ENCODE peak calls at places on chromosomes 6 and 20, in ten cellular contexts. One of them, this sample, is unnamed.

GRCh38 chr6:43275782-43276179 is 22.3 kb upstream of the SLC22A7 start:
- DNase-seq in fibroblast of the aortic adventitia: no peak
- DNase-seq in prostate gland: no peak
- DNase-seq in foreskin fibroblast: no peak
- DNase-seq in endothelial cell: no peak
- DNase-seq in colonic mucosa: no peak
- DNase-seq in CD8-positive, alpha-beta T cell: no peak
- DNase-seq in dorsolateral prefrontal cortex: no peak
- DNase-seq in fibroblast of villous mesenchyme: no peak
- DNase-seq in H9: no peak
- DNase-seq in this sample: no peak

GRCh38 chr6:35218021-35218420 is 4.3 kb downstream of the SCUBE3 start:
- DNase-seq in fibroblast of the aortic adventitia: peak; percentile 37
- DNase-seq in prostate gland: no peak
- DNase-seq in foreskin fibroblast: peak; percentile 71
- DNase-seq in endothelial cell: no peak
- DNase-seq in colonic mucosa: no peak
- DNase-seq in CD8-positive, alpha-beta T cell: no peak
- DNase-seq in dorsolateral prefrontal cortex: no peak
- DNase-seq in fibroblast of villous mesenchyme: no peak
- DNase-seq in H9: no peak
- DNase-seq in this sample: no peak

GRCh38 chr20:61956396-61957342 is 109.0 kb downstream of the TAF4 start:
- DNase-seq in fibroblast of the aortic adventitia: peak; percentile 60
- DNase-seq in prostate gland: no peak
- DNase-seq in foreskin fibroblast: no peak
- DNase-seq in endothelial cell: peak; percentile 1
- DNase-seq in colonic mucosa: no peak
- DNase-seq in CD8-positive, alpha-beta T cell: no peak
- DNase-seq in dorsolateral prefrontal cortex: no peak
- DNase-seq in fibroblast of villous mesenchyme: peak; percentile 42
- DNase-seq in H9: no peak
- DNase-seq in this sample: no peak

GRCh38 chr6:24472181-24472580 is 17.2 kb downstream of the GPLD1 start:
- DNase-seq in fibroblast of the aortic adventitia: no peak
- DNase-seq in prostate gland: no peak
- DNase-seq in foreskin fibroblast: no peak
- DNase-seq in endothelial cell: no peak
- DNase-seq in colonic mucosa: no peak
- DNase-seq in CD8-positive, alpha-beta T cell: no peak
- DNase-seq in dorsolateral prefrontal cortex: no peak
- DNase-seq in fibroblast of villous mesenchyme: no peak
- DNase-seq in H9: no peak
- DNase-seq in this sample: no peak

GRCh38 chr6:152952866-152953509 is 29.9 kb downstream of the FBXO5 start:
- DNase-seq in fibroblast of the aortic adventitia: peak; percentile 71
- DNase-seq in prostate gland: no peak
- DNase-seq in foreskin fibroblast: peak; percentile 72
- DNase-seq in endothelial cell: peak; percentile 13
- DNase-seq in colonic mucosa: no peak
- DNase-seq in CD8-positive, alpha-beta T cell: no peak
- DNase-seq in dorsolateral prefrontal cortex: no peak
- DNase-seq in fibroblast of villous mesenchyme: peak; percentile 50
- DNase-seq in H9: no peak
- DNase-seq in this sample: no peak

GRCh38 chr6:99349620-99350141 is at the start of gene FAXC:
- DNase-seq in fibroblast of the aortic adventitia: no peak
- DNase-seq in prostate gland: peak; percentile 66
- DNase-seq in foreskin fibroblast: peak; percentile 52
- DNase-seq in endothelial cell: peak; percentile 38
- DNase-seq in colonic mucosa: peak; percentile 47
- DNase-seq in CD8-positive, alpha-beta T cell: no peak
- DNase-seq in dorsolateral prefrontal cortex: no peak
- DNase-seq in fibroblast of villous mesenchyme: peak; percentile 3
- DNase-seq in H9: peak; percentile 71
- DNase-seq in this sample: no peak

GRCh38 chr20:37096415-37097039 is 730 bp upstream of the RBL1 start:
- DNase-seq in fibroblast of the aortic adventitia: no peak
- DNase-seq in prostate gland: no peak
- DNase-seq in foreskin fibroblast: no peak
- DNase-seq in endothelial cell: no peak
- DNase-seq in colonic mucosa: no peak
- DNase-seq in CD8-positive, alpha-beta T cell: no peak
- DNase-seq in dorsolateral prefrontal cortex: no peak
- DNase-seq in fibroblast of villous mesenchyme: no peak
- DNase-seq in H9: no peak
- DNase-seq in this sample: no peak

GRCh38 chr6:105235155-105235554 is 55.3 kb upstream of the POPDC3 start:
- DNase-seq in fibroblast of the aortic adventitia: no peak
- DNase-seq in prostate gland: no peak
- DNase-seq in foreskin fibroblast: no peak
- DNase-seq in endothelial cell: no peak
- DNase-seq in colonic mucosa: no peak
- DNase-seq in CD8-positive, alpha-beta T cell: no peak
- DNase-seq in dorsolateral prefrontal cortex: no peak
- DNase-seq in fibroblast of villous mesenchyme: no peak
- DNase-seq in H9: no peak
- DNase-seq in this sample: no peak

GRCh38 chr20:62651285-62652021 is 9.2 kb downstream of the SLCO4A1 start:
- DNase-seq in fibroblast of the aortic adventitia: no peak
- DNase-seq in prostate gland: peak; percentile 42
- DNase-seq in foreskin fibroblast: peak; percentile 47
- DNase-seq in endothelial cell: no peak
- DNase-seq in colonic mucosa: peak; percentile 68
- DNase-seq in CD8-positive, alpha-beta T cell: peak; percentile 79
- DNase-seq in dorsolateral prefrontal cortex: no peak
- DNase-seq in fibroblast of villous mesenchyme: peak; percentile 64
- DNase-seq in H9: no peak
- DNase-seq in this sample: peak; percentile 63

GRCh38 chr6:133340557-133340956 is 99.4 kb downstream of the EYA4 start:
- DNase-seq in fibroblast of the aortic adventitia: peak; percentile 61
- DNase-seq in prostate gland: no peak
- DNase-seq in foreskin fibroblast: peak; percentile 47
- DNase-seq in endothelial cell: no peak
- DNase-seq in colonic mucosa: no peak
- DNase-seq in CD8-positive, alpha-beta T cell: no peak
- DNase-seq in dorsolateral prefrontal cortex: no peak
- DNase-seq in fibroblast of villous mesenchyme: no peak
- DNase-seq in H9: no peak
- DNase-seq in this sample: no peak

GRCh38 chr6:166772518-166772917 is 145.5 kb upstream of the RPS6KA2 start:
- DNase-seq in fibroblast of the aortic adventitia: no peak
- DNase-seq in prostate gland: no peak
- DNase-seq in foreskin fibroblast: no peak
- DNase-seq in endothelial cell: peak; percentile 3
- DNase-seq in colonic mucosa: no peak
- DNase-seq in CD8-positive, alpha-beta T cell: no peak
- DNase-seq in dorsolateral prefrontal cortex: no peak
- DNase-seq in fibroblast of villous mesenchyme: no peak
- DNase-seq in H9: peak; percentile 66
- DNase-seq in this sample: no peak

GRCh38 chr20:7841967-7842301 is 98.3 kb downstream of the HAO1 start:
- DNase-seq in fibroblast of the aortic adventitia: peak; percentile 97
- DNase-seq in prostate gland: no peak
- DNase-seq in foreskin fibroblast: peak; percentile 96
- DNase-seq in endothelial cell: no peak
- DNase-seq in colonic mucosa: no peak
- DNase-seq in CD8-positive, alpha-beta T cell: no peak
- DNase-seq in dorsolateral prefrontal cortex: no peak
- DNase-seq in fibroblast of villous mesenchyme: peak; percentile 76
- DNase-seq in H9: no peak
- DNase-seq in this sample: no peak

GRCh38 chr6:19895866-19896579 is 58.9 kb downstream of the ID4 start:
- DNase-seq in fibroblast of the aortic adventitia: no peak
- DNase-seq in prostate gland: no peak
- DNase-seq in foreskin fibroblast: no peak
- DNase-seq in endothelial cell: no peak
- DNase-seq in colonic mucosa: no peak
- DNase-seq in CD8-positive, alpha-beta T cell: no peak
- DNase-seq in dorsolateral prefrontal cortex: no peak
- DNase-seq in fibroblast of villous mesenchyme: no peak
- DNase-seq in H9: no peak
- DNase-seq in this sample: no peak

GRCh38 chr20:59933296-59933848 is at the start of gene SYCP2:
- DNase-seq in fibroblast of the aortic adventitia: peak; percentile 12
- DNase-seq in prostate gland: peak; percentile 49
- DNase-seq in foreskin fibroblast: peak; percentile 70
- DNase-seq in endothelial cell: no peak
- DNase-seq in colonic mucosa: peak; percentile 43
- DNase-seq in CD8-positive, alpha-beta T cell: peak; percentile 59
- DNase-seq in dorsolateral prefrontal cortex: no peak
- DNase-seq in fibroblast of villous mesenchyme: peak; percentile 34
- DNase-seq in H9: peak; percentile 60
- DNase-seq in this sample: peak; percentile 58

GRCh38 chr20:49567421-49568256 is at the start of gene PTGIS:
- DNase-seq in fibroblast of the aortic adventitia: peak; percentile 68
- DNase-seq in prostate gland: no peak
- DNase-seq in foreskin fibroblast: peak; percentile 64
- DNase-seq in endothelial cell: peak; percentile 57
- DNase-seq in colonic mucosa: no peak
- DNase-seq in CD8-positive, alpha-beta T cell: no peak
- DNase-seq in dorsolateral prefrontal cortex: no peak
- DNase-seq in fibroblast of villous mesenchyme: no peak
- DNase-seq in H9: peak; percentile 81
- DNase-seq in this sample: no peak

GRCh38 chr6:72084992-72085569 is 198.7 kb downstream of the RIMS1 start:
- DNase-seq in fibroblast of the aortic adventitia: peak; percentile 48
- DNase-seq in prostate gland: no peak
- DNase-seq in foreskin fibroblast: peak; percentile 28
- DNase-seq in endothelial cell: no peak
- DNase-seq in colonic mucosa: no peak
- DNase-seq in CD8-positive, alpha-beta T cell: no peak
- DNase-seq in dorsolateral prefrontal cortex: no peak
- DNase-seq in fibroblast of villous mesenchyme: peak; percentile 26
- DNase-seq in H9: no peak
- DNase-seq in this sample: no peak
- TF ChIP-seq CTCF in fibroblast of the aortic adventitia: peak; percentile 40
- TF ChIP-seq CTCF in prostate gland: peak; percentile 50
- TF ChIP-seq CTCF in foreskin fibroblast: peak; percentile 22
- TF ChIP-seq CTCF in endothelial cell: peak; percentile 81
- TF ChIP-seq CTCF in colonic mucosa: no peak
- TF ChIP-seq CTCF in CD8-positive, alpha-beta T cell: no peak
- TF ChIP-seq CTCF in dorsolateral prefrontal cortex: peak; percentile 78
- TF ChIP-seq CTCF in fibroblast of villous mesenchyme: peak; percentile 35
- TF ChIP-seq CTCF in H9: peak; percentile 79
- TF ChIP-seq CTCF in this sample: no peak

GRCh38 chr6:125075741-125076481 is 77.7 kb upstream of the TPD52L1 start:
- DNase-seq in fibroblast of the aortic adventitia: no peak
- DNase-seq in prostate gland: no peak
- DNase-seq in foreskin fibroblast: no peak
- DNase-seq in endothelial cell: no peak
- DNase-seq in colonic mucosa: no peak
- DNase-seq in CD8-positive, alpha-beta T cell: no peak
- DNase-seq in dorsolateral prefrontal cortex: no peak
- DNase-seq in fibroblast of villous mesenchyme: no peak
- DNase-seq in H9: no peak
- DNase-seq in this sample: no peak
- TF ChIP-seq CTCF in fibroblast of the aortic adventitia: no peak
- TF ChIP-seq CTCF in prostate gland: no peak
- TF ChIP-seq CTCF in foreskin fibroblast: no peak
- TF ChIP-seq CTCF in endothelial cell: no peak
- TF ChIP-seq CTCF in colonic mucosa: no peak
- TF ChIP-seq CTCF in CD8-positive, alpha-beta T cell: no peak
- TF ChIP-seq CTCF in dorsolateral prefrontal cortex: no peak
- TF ChIP-seq CTCF in fibroblast of villous mesenchyme: no peak
- TF ChIP-seq CTCF in H9: no peak
- TF ChIP-seq CTCF in this sample: no peak

GRCh38 chr20:39105551-39105950 is 143.4 kb downstream of the DHX35 start:
- DNase-seq in fibroblast of the aortic adventitia: no peak
- DNase-seq in prostate gland: no peak
- DNase-seq in foreskin fibroblast: no peak
- DNase-seq in endothelial cell: no peak
- DNase-seq in colonic mucosa: no peak
- DNase-seq in CD8-positive, alpha-beta T cell: no peak
- DNase-seq in dorsolateral prefrontal cortex: no peak
- DNase-seq in fibroblast of villous mesenchyme: no peak
- DNase-seq in H9: no peak
- DNase-seq in this sample: no peak
- TF ChIP-seq CTCF in fibroblast of the aortic adventitia: no peak
- TF ChIP-seq CTCF in prostate gland: no peak
- TF ChIP-seq CTCF in foreskin fibroblast: no peak
- TF ChIP-seq CTCF in endothelial cell: no peak
- TF ChIP-seq CTCF in colonic mucosa: no peak
- TF ChIP-seq CTCF in CD8-positive, alpha-beta T cell: no peak
- TF ChIP-seq CTCF in dorsolateral prefrontal cortex: no peak
- TF ChIP-seq CTCF in fibroblast of villous mesenchyme: no peak
- TF ChIP-seq CTCF in H9: peak; percentile 44
- TF ChIP-seq CTCF in this sample: no peak

GRCh38 chr6:36756761-36757160 is 59.1 kb downstream of the RAB44 start:
- DNase-seq in fibroblast of the aortic adventitia: no peak
- DNase-seq in prostate gland: no peak
- DNase-seq in foreskin fibroblast: no peak
- DNase-seq in endothelial cell: no peak
- DNase-seq in colonic mucosa: no peak
- DNase-seq in CD8-positive, alpha-beta T cell: no peak
- DNase-seq in dorsolateral prefrontal cortex: no peak
- DNase-seq in fibroblast of villous mesenchyme: no peak
- DNase-seq in H9: no peak
- DNase-seq in this sample: no peak

GRCh38 chr6:36757943-36758508 is 60.4 kb downstream of the RAB44 start:
- DNase-seq in fibroblast of the aortic adventitia: no peak
- DNase-seq in prostate gland: no peak
- DNase-seq in foreskin fibroblast: no peak
- DNase-seq in endothelial cell: no peak
- DNase-seq in colonic mucosa: no peak
- DNase-seq in CD8-positive, alpha-beta T cell: no peak
- DNase-seq in dorsolateral prefrontal cortex: no peak
- DNase-seq in fibroblast of villous mesenchyme: no peak
- DNase-seq in H9: no peak
- DNase-seq in this sample: no peak

GRCh38 chr6:36755435-36756348 is 58.1 kb downstream of the RAB44 start:
- DNase-seq in fibroblast of the aortic adventitia: peak; percentile 9
- DNase-seq in prostate gland: no peak
- DNase-seq in foreskin fibroblast: no peak
- DNase-seq in endothelial cell: no peak
- DNase-seq in colonic mucosa: peak; percentile 54
- DNase-seq in CD8-positive, alpha-beta T cell: peak; percentile 57
- DNase-seq in dorsolateral prefrontal cortex: no peak
- DNase-seq in fibroblast of villous mesenchyme: peak; percentile 13
- DNase-seq in H9: no peak
- DNase-seq in this sample: peak; percentile 44

GRCh38 chr6:36758516-36759176 is 61.0 kb downstream of the RAB44 start:
- DNase-seq in fibroblast of the aortic adventitia: no peak
- DNase-seq in prostate gland: no peak
- DNase-seq in foreskin fibroblast: no peak
- DNase-seq in endothelial cell: no peak
- DNase-seq in colonic mucosa: peak; percentile 74
- DNase-seq in CD8-positive, alpha-beta T cell: no peak
- DNase-seq in dorsolateral prefrontal cortex: no peak
- DNase-seq in fibroblast of villous mesenchyme: no peak
- DNase-seq in H9: peak; percentile 54
- DNase-seq in this sample: no peak

DNA sequence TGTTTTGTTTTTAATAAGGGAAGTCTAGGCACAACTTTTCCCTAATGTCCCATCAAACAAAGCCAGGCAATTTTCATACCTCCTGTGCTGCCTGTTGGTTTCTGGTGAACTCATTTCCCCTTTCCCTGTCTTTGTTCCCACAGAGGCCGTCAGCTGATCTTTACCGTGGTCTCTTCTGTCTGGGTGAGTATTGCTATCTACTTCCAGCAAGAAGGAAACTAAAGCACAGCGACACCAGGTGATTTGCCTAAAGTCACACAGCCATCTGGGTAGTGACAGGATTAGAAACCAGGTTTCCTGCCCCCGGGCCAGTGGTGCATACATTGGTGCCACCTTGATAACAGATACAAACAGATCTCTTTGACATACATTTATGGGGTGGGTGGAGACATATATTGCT is 59.6 kb downstream of the RAB44 start:
- DNase-seq in fibroblast of the aortic adventitia: no peak
- DNase-seq in prostate gland: no peak
- DNase-seq in foreskin fibroblast: no peak
- DNase-seq in endothelial cell: no peak
- DNase-seq in colonic mucosa: peak; percentile 55
- DNase-seq in CD8-positive, alpha-beta T cell: no peak
- DNase-seq in dorsolateral prefrontal cortex: no peak
- DNase-seq in fibroblast of villous mesenchyme: no peak
- DNase-seq in H9: no peak
- DNase-seq in this sample: no peak
- TF ChIP-seq CTCF in fibroblast of the aortic adventitia: no peak
- TF ChIP-seq CTCF in prostate gland: no peak
- TF ChIP-seq CTCF in foreskin fibroblast: no peak
- TF ChIP-seq CTCF in endothelial cell: no peak
- TF ChIP-seq CTCF in colonic mucosa: no peak
- TF ChIP-seq CTCF in CD8-positive, alpha-beta T cell: no peak
- TF ChIP-seq CTCF in dorsolateral prefrontal cortex: no peak
- TF ChIP-seq CTCF in fibroblast of villous mesenchyme: no peak
- TF ChIP-seq CTCF in H9: no peak
- TF ChIP-seq CTCF in this sample: no peak